ENCODE peak calls at places on chromosomes 11 and 22, in ten cellular contexts. W is transverse colon; Q is GM23248; S is Caco-2; X is colonic mucosa; F is Karpas-422; D is PC-3; V is psoas muscle; N is left ventricle myocardium inferior; M is CD8-positive, alpha-beta memory T cell. O is an unnamed sample.

GRCh38 chr22:29195964-29196666 is 9.6 kb upstream of the EMID1 start:
- DNase-seq in W (no peak), Q (no peak), S (no peak), X (no peak), F (no peak), D (no peak), V (no peak), N (no peak), M (no peak), O (no peak)

GRCh38 chr11:64654439-64654838 is 63.4 kb downstream of the SLC22A12 start:
- DNase-seq in W (no peak), Q (no peak), S (no peak), X (no peak), F (no peak), D (no peak), V (no peak), N (no peak), M (no peak), O (no peak)

GRCh38 chr22:39574779-39575551 is 4.4 kb downstream of the CACNA1I start:
- DNase-seq in W (no peak), Q (peak; percentile 96), S (no peak), X (no peak), F (no peak), D (peak; percentile 86), V (no peak), N (no peak), M (no peak), O (peak; percentile 94)

GRCh38 chr22:31259798-31260473 is 32.4 kb downstream of the PIK3IP1 start:
- DNase-seq in W (no peak), Q (no peak), S (no peak), X (no peak), F (no peak), D (peak; percentile 13), V (no peak), N (no peak), M (no peak), O (no peak)

GRCh38 chr11:56917708-56918450 is 70.8 kb upstream of the OR5AK2 start:
- DNase-seq in W (no peak), Q (no peak), S (no peak), X (no peak), F (no peak), D (no peak), V (no peak), N (no peak), M (no peak), O (no peak)

GRCh38 chr22:25334091-25334490 is 114.7 kb downstream of the CRYBB2 start:
- DNase-seq in W (peak; percentile 64), Q (peak; percentile 55), S (peak; percentile 55), X (peak; percentile 71), F (peak; percentile 79), D (peak; percentile 22), V (peak; percentile 62), N (peak; percentile 28), M (no peak), O (peak; percentile 0)

GRCh38 chr22:25057013-25057881 is 104.7 kb downstream of the KIAA1671 start:
- DNase-seq in W (peak; percentile 82), Q (peak; percentile 52), S (peak; percentile 87), X (peak; percentile 86), F (peak; percentile 87), D (peak; percentile 79), V (peak; percentile 84), N (peak; percentile 58), M (peak; percentile 59), O (peak; percentile 44)

GRCh38 chr11:721347-721912 is 15.4 kb downstream of the EPS8L2 start:
- DNase-seq in W (no peak), Q (no peak), S (no peak), X (no peak), F (peak; percentile 55), D (no peak), V (no peak), N (no peak), M (no peak), O (no peak)

GRCh38 chr22:18083406-18083805 is 5.6 kb downstream of the PEX26 start:
- DNase-seq in W (no peak), Q (no peak), S (no peak), X (no peak), F (no peak), D (no peak), V (no peak), N (no peak), M (no peak), O (no peak)

GRCh38 chr22:31441652-31442051 is 42.2 kb downstream of the DRG1 start:
- DNase-seq in W (no peak), Q (no peak), S (no peak), X (no peak), F (no peak), D (no peak), V (no peak), N (no peak), M (no peak), O (no peak)

DNA sequence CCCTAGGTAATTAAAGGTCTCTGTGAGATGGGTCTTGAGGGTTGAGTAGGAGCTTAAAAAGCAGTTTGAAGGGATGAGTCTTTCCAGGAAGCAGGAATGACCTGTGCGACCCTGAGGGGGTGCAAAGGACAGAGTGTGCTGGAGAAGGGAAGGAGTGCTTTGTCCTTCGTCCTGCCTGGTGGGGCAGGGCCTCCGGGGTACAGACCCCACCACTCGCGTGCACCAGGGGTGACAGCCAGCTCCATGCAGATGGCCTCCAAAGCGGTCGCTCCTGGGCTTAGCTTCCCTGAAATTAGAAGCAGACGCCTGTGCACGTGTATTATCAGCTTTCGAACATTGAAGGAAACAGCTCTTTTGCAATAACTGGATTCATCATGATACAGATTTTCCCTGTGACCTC is 959.8 kb downstream of the BRD1 start:
- DNase-seq in W (no peak), Q (no peak), S (no peak), X (no peak), F (no peak), D (no peak), V (no peak), N (peak; percentile 4), M (no peak), O (no peak)
- H3K9me3 ChIP-seq in W (no peaks in the 10 kb centered on the region), Q (no peaks in the 10 kb centered on the region), S (no peaks in the 10 kb centered on the region), X (no peaks in the 10 kb centered on the region), F (no peaks in the 10 kb centered on the region), D (no peaks in the 10 kb centered on the region), V (no peaks in the 10 kb centered on the region), N (peaks cover 6% of the 10 kb centered on the region), M (no peaks in the 10 kb centered on the region), O (no peaks in the 10 kb centered on the region)

GRCh38 chr11:60970369-60970774 is 1.1 kb upstream of the CD6 start:
- DNase-seq in W (peak; percentile 69), Q (peak; percentile 69), S (peak; percentile 65), X (peak; percentile 67), F (peak; percentile 89), D (peak; percentile 75), V (peak; percentile 69), N (peak; percentile 51), M (peak; percentile 72), O (peak; percentile 26)

GRCh38 chr11:60973699-60974098 is 2.2 kb downstream of the CD6 start:
- DNase-seq in W (no peak), Q (no peak), S (no peak), X (no peak), F (no peak), D (no peak), V (no peak), N (no peak), M (no peak), O (no peak)

GRCh38 chr11:60972182-60973030 is 926 bp downstream of the CD6 start:
- DNase-seq in W (no peak), Q (no peak), S (no peak), X (no peak), F (no peak), D (no peak), V (no peak), N (no peak), M (no peak), O (no peak)

GRCh38 chr11:60970890-60971289 is 590 bp upstream of the CD6 start:
- DNase-seq in W (no peak), Q (no peak), S (no peak), X (no peak), F (no peak), D (no peak), V (no peak), N (no peak), M (no peak), O (no peak)

GRCh38 chr11:60971520-60971919 is at the start of gene CD6:
- DNase-seq in W (peak; percentile 29), Q (no peak), S (no peak), X (no peak), F (no peak), D (no peak), V (no peak), N (no peak), M (peak; percentile 56), O (no peak)
- H3K4me3 ChIP-seq in W (no peak within 1 kb of the TSS), Q (no peak within 1 kb of the TSS), S (no peak within 1 kb of the TSS), X (peak within 1 kb of the TSS; percentile 16), F (no peak within 1 kb of the TSS), D (no peak within 1 kb of the TSS), V (no peak within 1 kb of the TSS), N (no peak within 1 kb of the TSS), M (peak within 1 kb of the TSS; percentile 93), O (no peak within 1 kb of the TSS)

GRCh38 chr11:134246100-134246499 is 7.1 kb downstream of the THYN1 start:
- DNase-seq in W (no peak), Q (no peak), S (no peak), X (no peak), F (no peak), D (no peak), V (no peak), N (no peak), M (no peak), O (no peak)
- H3K36me3 ChIP-seq in W (no peaks in the 10 kb centered on the region), Q (peaks cover 18% of the 10 kb centered on the region), S (no peaks in the 10 kb centered on the region), X (peaks cover 5% of the 10 kb centered on the region), F (no peaks in the 10 kb centered on the region), D (peaks cover 41% of the 10 kb centered on the region), V (peaks cover 100% of the 10 kb centered on the region), N (peaks cover 100% of the 10 kb centered on the region), M (peaks cover 34% of the 10 kb centered on the region), O (peaks cover 7% of the 10 kb centered on the region)

GRCh38 chr22:47571616-47572015 is 809.2 kb downstream of the TBC1D22A start:
- DNase-seq in W (no peak), Q (no peak), S (no peak), X (no peak), F (no peak), D (no peak), V (peak; percentile 26), N (no peak), M (no peak), O (no peak)

GRCh38 chr22:47574551-47574950 is 812.1 kb downstream of the TBC1D22A start:
- DNase-seq in W (no peak), Q (no peak), S (no peak), X (no peak), F (no peak), D (no peak), V (no peak), N (no peak), M (no peak), O (no peak)

GRCh38 chr22:47570851-47571250 is 808.4 kb downstream of the TBC1D22A start:
- DNase-seq in W (no peak), Q (no peak), S (no peak), X (no peak), F (no peak), D (no peak), V (no peak), N (no peak), M (no peak), O (no peak)

GRCh38 chr22:47570300-47570685 is 807.8 kb downstream of the TBC1D22A start:
- DNase-seq in W (no peak), Q (no peak), S (no peak), X (no peak), F (no peak), D (no peak), V (no peak), N (no peak), M (no peak), O (no peak)

DNA sequence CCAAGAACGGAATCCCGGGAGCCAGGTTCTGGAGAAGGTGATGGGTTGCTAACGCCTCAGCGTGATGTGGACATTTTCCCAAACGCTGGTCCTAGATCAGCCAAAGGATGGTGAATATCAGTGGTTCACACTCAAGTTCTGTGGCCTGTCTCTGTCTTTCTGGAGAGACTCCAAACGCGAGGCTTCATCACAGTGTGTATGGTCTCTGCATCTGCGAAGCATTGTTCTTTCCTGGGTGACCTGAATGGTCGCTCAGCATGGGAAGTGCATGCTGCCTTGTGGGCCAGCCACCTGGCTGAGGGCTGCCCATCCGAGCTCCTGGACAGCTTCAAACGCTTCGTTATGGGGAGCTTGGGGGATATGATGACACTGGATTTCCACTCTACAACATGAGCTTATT is 810.0 kb downstream of the TBC1D22A start:
- DNase-seq in W (no peak), Q (no peak), S (no peak), X (no peak), F (no peak), D (no peak), V (peak; percentile 8), N (no peak), M (no peak), O (no peak)
- H3K9me3 ChIP-seq in W (no peaks in the 10 kb centered on the region), Q (no peaks in the 10 kb centered on the region), S (no peaks in the 10 kb centered on the region), X (no peaks in the 10 kb centered on the region), F (no peaks in the 10 kb centered on the region), D (no peaks in the 10 kb centered on the region), V (no peaks in the 10 kb centered on the region), N (no peaks in the 10 kb centered on the region), M (no peaks in the 10 kb centered on the region), O (no peaks in the 10 kb centered on the region)